ENCODE peak calls at places on chromosomes 12 and 14, in eight cellular contexts. V is T47D; R is A549; C is H4; Q is upper lobe of right lung; X is cardiac muscle cell; D is activated CD8-positive, alpha-beta memory T cell treated with anti-CD3 and anti-CD28 coated beads for 48 hours; Z is LoVo. K is an unnamed sample.
A peak's percentile ranks its signal among the peaks of the same experiment; 100 is the strongest.

GRCh38 chr14:88588081-88588480 is 25.2 kb downstream of the ZC3H14 start:
- DNase-seq in Z (no peak), V (no peak), R (no peak), C (no peak), Q (no peak), X (no peak), D (no peak), K (no peak)

GRCh38 chr12:42568952-42569916 is 20.3 kb downstream of the PRICKLE1 start:
- DNase-seq in Q (no peak), Z (peak; percentile 67), V (peak; percentile 76), C (peak; percentile 60), D (no peak), R (peak; percentile 75), X (peak; percentile 71), K (no peak)

GRCh38 chr12:84508325-84508861 is 404.2 kb downstream of the SLC6A15 start:
- DNase-seq in Z (peak; percentile 51), Q (no peak), V (peak; percentile 61), C (peak; percentile 91), D (no peak), R (peak; percentile 60), X (peak; percentile 63), K (no peak)

GRCh38 chr14:90562652-90563051 is 165.8 kb downstream of the CALM1 start:
- DNase-seq in D (no peak), Z (no peak), Q (no peak), R (no peak), V (peak; percentile 29), X (no peak), C (no peak), K (no peak)

GRCh38 chr14:65588426-65589140 is 176.1 kb downstream of the FUT8 start:
- DNase-seq in C (no peak), R (no peak), Q (no peak), Z (no peak), X (peak; percentile 23), D (no peak), V (no peak), K (no peak)

GRCh38 chr12:96364092-96364700 is 36.0 kb downstream of the CDK17 start:
- DNase-seq in D (no peak), V (no peak), C (no peak), Z (no peak), R (peak; percentile 18), X (no peak), Q (no peak), K (no peak)

GRCh38 chr14:99707921-99708320 is 23.8 kb downstream of the CYP46A1 start:
- DNase-seq in V (no peak), C (no peak), R (no peak), D (no peak), Q (no peak), Z (no peak), X (no peak), K (no peak)

GRCh38 chr12:49961111-49961922 is at the start of gene AQP5:
- DNase-seq in D (no peak), Z (no peak), X (no peak), V (no peak), C (no peak), Q (no peak), R (no peak), K (no peak)